ENCODE peak calls at places on chromosome X, in ten cellular contexts. One of them, this sample, is unnamed.

GRCh38 chrX:129549124-129549523 is 9.1 kb downstream of the OCRL start:
- DNase-seq in lung microvascular endothelial cell: no peak
- DNase-seq in central memory CD4-positive, alpha-beta T cell: no peak
- DNase-seq in NCI-H2107: no peak
- DNase-seq in IMR-90: no peak
- DNase-seq in neuronal stem cell: no peak
- DNase-seq in HFFc6: no peak
- DNase-seq in C1 segment of cervical spinal cord: no peak
- DNase-seq in mesendoderm: no peak
- DNase-seq in left kidney: no peak
- DNase-seq in this sample: no peak

GRCh38 chrX:144293229-144293628 is 409.4 kb downstream of the UBE2NL start:
- DNase-seq in mesendoderm: no peak
- DNase-seq in C1 segment of cervical spinal cord: no peak
- DNase-seq in NCI-H2107: no peak
- DNase-seq in lung microvascular endothelial cell: no peak
- DNase-seq in IMR-90: no peak
- DNase-seq in HFFc6: no peak
- DNase-seq in central memory CD4-positive, alpha-beta T cell: no peak
- DNase-seq in neuronal stem cell: no peak
- DNase-seq in left kidney: no peak
- DNase-seq in this sample: no peak

GRCh38 chrX:72540318-72540717 is 32.3 kb downstream of the HDAC8 start:
- DNase-seq in lung microvascular endothelial cell: peak; percentile 34
- DNase-seq in HFFc6: peak; percentile 0
- DNase-seq in C1 segment of cervical spinal cord: no peak
- DNase-seq in neuronal stem cell: no peak
- DNase-seq in central memory CD4-positive, alpha-beta T cell: no peak
- DNase-seq in NCI-H2107: peak; percentile 2
- DNase-seq in IMR-90: peak; percentile 58
- DNase-seq in left kidney: peak; percentile 45
- DNase-seq in mesendoderm: peak; percentile 5
- DNase-seq in this sample: peak; percentile 46

GRCh38 chrX:31547416-31547815 is 475.6 kb upstream of the FTHL17 start:
- DNase-seq in central memory CD4-positive, alpha-beta T cell: no peak
- DNase-seq in neuronal stem cell: no peak
- DNase-seq in HFFc6: no peak
- DNase-seq in left kidney: no peak
- DNase-seq in NCI-H2107: no peak
- DNase-seq in mesendoderm: no peak
- DNase-seq in lung microvascular endothelial cell: no peak
- DNase-seq in C1 segment of cervical spinal cord: no peak
- DNase-seq in IMR-90: no peak
- DNase-seq in this sample: no peak

GRCh38 chrX:54442790-54443189 is 2.6 kb downstream of the TSR2 start:
- DNase-seq in lung microvascular endothelial cell: no peak
- DNase-seq in NCI-H2107: no peak
- DNase-seq in left kidney: no peak
- DNase-seq in mesendoderm: no peak
- DNase-seq in neuronal stem cell: no peak
- DNase-seq in C1 segment of cervical spinal cord: no peak
- DNase-seq in central memory CD4-positive, alpha-beta T cell: no peak
- DNase-seq in IMR-90: no peak
- DNase-seq in HFFc6: no peak
- DNase-seq in this sample: no peak

GRCh38 chrX:18574591-18574990 is 97.3 kb downstream of the RS1 start:
- DNase-seq in NCI-H2107: no peak
- DNase-seq in left kidney: peak; percentile 2
- DNase-seq in HFFc6: peak; percentile 65
- DNase-seq in mesendoderm: no peak
- DNase-seq in C1 segment of cervical spinal cord: no peak
- DNase-seq in central memory CD4-positive, alpha-beta T cell: no peak
- DNase-seq in neuronal stem cell: no peak
- DNase-seq in lung microvascular endothelial cell: peak; percentile 66
- DNase-seq in IMR-90: peak; percentile 81
- DNase-seq in this sample: peak; percentile 72

GRCh38 chrX:12058087-12058486 is 80.2 kb upstream of the FRMPD4 start:
- DNase-seq in neuronal stem cell: no peak
- DNase-seq in lung microvascular endothelial cell: no peak
- DNase-seq in NCI-H2107: no peak
- DNase-seq in HFFc6: no peak
- DNase-seq in IMR-90: no peak
- DNase-seq in left kidney: no peak
- DNase-seq in central memory CD4-positive, alpha-beta T cell: no peak
- DNase-seq in C1 segment of cervical spinal cord: no peak
- DNase-seq in mesendoderm: no peak
- DNase-seq in this sample: no peak

GRCh38 chrX:11629593-11630211 is 36.0 kb downstream of the ARHGAP6 start:
- DNase-seq in left kidney: no peak
- DNase-seq in IMR-90: peak; percentile 51
- DNase-seq in HFFc6: peak; percentile 21
- DNase-seq in NCI-H2107: no peak
- DNase-seq in mesendoderm: peak; percentile 10
- DNase-seq in lung microvascular endothelial cell: no peak
- DNase-seq in central memory CD4-positive, alpha-beta T cell: no peak
- DNase-seq in neuronal stem cell: no peak
- DNase-seq in C1 segment of cervical spinal cord: no peak
- DNase-seq in this sample: peak; percentile 91

GRCh38 chrX:129403974-129404669 is 119.2 kb downstream of the SMARCA1 start:
- DNase-seq in IMR-90: no peak
- DNase-seq in mesendoderm: peak; percentile 58
- DNase-seq in lung microvascular endothelial cell: no peak
- DNase-seq in neuronal stem cell: no peak
- DNase-seq in C1 segment of cervical spinal cord: no peak
- DNase-seq in central memory CD4-positive, alpha-beta T cell: no peak
- DNase-seq in left kidney: peak; percentile 1
- DNase-seq in NCI-H2107: no peak
- DNase-seq in HFFc6: no peak
- DNase-seq in this sample: no peak

GRCh38 chrX:77668391-77669237 is 117.4 kb downstream of the ATRX start:
- DNase-seq in NCI-H2107: no peak
- DNase-seq in lung microvascular endothelial cell: peak; percentile 71
- DNase-seq in IMR-90: peak; percentile 55
- DNase-seq in C1 segment of cervical spinal cord: no peak
- DNase-seq in left kidney: no peak
- DNase-seq in central memory CD4-positive, alpha-beta T cell: no peak
- DNase-seq in mesendoderm: no peak
- DNase-seq in neuronal stem cell: no peak
- DNase-seq in HFFc6: peak; percentile 39
- DNase-seq in this sample: no peak

GRCh38 chrX:14673764-14674163 is 144.4 kb downstream of the GLRA2 start:
- DNase-seq in lung microvascular endothelial cell: peak; percentile 85
- DNase-seq in left kidney: peak; percentile 42
- DNase-seq in IMR-90: peak; percentile 91
- DNase-seq in C1 segment of cervical spinal cord: no peak
- DNase-seq in NCI-H2107: no peak
- DNase-seq in HFFc6: peak; percentile 84
- DNase-seq in mesendoderm: peak; percentile 60
- DNase-seq in neuronal stem cell: no peak
- DNase-seq in central memory CD4-positive, alpha-beta T cell: no peak
- DNase-seq in this sample: no peak

GRCh38 chrX:33969105-33969504 is 163.0 kb downstream of the FAM47A start:
- DNase-seq in neuronal stem cell: no peak
- DNase-seq in mesendoderm: no peak
- DNase-seq in C1 segment of cervical spinal cord: no peak
- DNase-seq in central memory CD4-positive, alpha-beta T cell: no peak
- DNase-seq in IMR-90: no peak
- DNase-seq in left kidney: no peak
- DNase-seq in NCI-H2107: no peak
- DNase-seq in lung microvascular endothelial cell: no peak
- DNase-seq in HFFc6: no peak
- DNase-seq in this sample: no peak

GRCh38 chrX:44675364-44676024 is 132.8 kb upstream of the FUNDC1 start:
- DNase-seq in IMR-90: peak; percentile 91
- DNase-seq in lung microvascular endothelial cell: peak; percentile 47
- DNase-seq in C1 segment of cervical spinal cord: peak; percentile 1
- DNase-seq in NCI-H2107: peak; percentile 1
- DNase-seq in mesendoderm: no peak
- DNase-seq in left kidney: peak; percentile 62
- DNase-seq in HFFc6: peak; percentile 59
- DNase-seq in neuronal stem cell: no peak
- DNase-seq in central memory CD4-positive, alpha-beta T cell: no peak
- DNase-seq in this sample: peak; percentile 92

GRCh38 chrX:10725071-10725470 is 104.7 kb upstream of the MID1 start:
- DNase-seq in IMR-90: peak; percentile 4
- DNase-seq in neuronal stem cell: no peak
- DNase-seq in left kidney: no peak
- DNase-seq in mesendoderm: peak; percentile 28
- DNase-seq in C1 segment of cervical spinal cord: no peak
- DNase-seq in lung microvascular endothelial cell: peak; percentile 16
- DNase-seq in HFFc6: no peak
- DNase-seq in central memory CD4-positive, alpha-beta T cell: no peak
- DNase-seq in NCI-H2107: no peak
- DNase-seq in this sample: no peak

GRCh38 chrX:34401411-34401810 is 255.7 kb downstream of the TMEM47 start:
- DNase-seq in left kidney: no peak
- DNase-seq in HFFc6: peak; percentile 5
- DNase-seq in IMR-90: no peak
- DNase-seq in mesendoderm: no peak
- DNase-seq in NCI-H2107: no peak
- DNase-seq in lung microvascular endothelial cell: no peak
- DNase-seq in C1 segment of cervical spinal cord: no peak
- DNase-seq in neuronal stem cell: no peak
- DNase-seq in central memory CD4-positive, alpha-beta T cell: no peak
- DNase-seq in this sample: no peak

GRCh38 chrX:112961981-112962380 is 121.3 kb upstream of the AMOT start:
- DNase-seq in C1 segment of cervical spinal cord: no peak
- DNase-seq in HFFc6: no peak
- DNase-seq in mesendoderm: peak; percentile 10
- DNase-seq in neuronal stem cell: no peak
- DNase-seq in left kidney: no peak
- DNase-seq in IMR-90: no peak
- DNase-seq in central memory CD4-positive, alpha-beta T cell: no peak
- DNase-seq in lung microvascular endothelial cell: no peak
- DNase-seq in NCI-H2107: no peak
- DNase-seq in this sample: peak; percentile 73

GRCh38 chrX:11557120-11557519 is 108.6 kb downstream of the ARHGAP6 start:
- DNase-seq in C1 segment of cervical spinal cord: no peak
- DNase-seq in neuronal stem cell: no peak
- DNase-seq in HFFc6: peak; percentile 75
- DNase-seq in mesendoderm: no peak
- DNase-seq in central memory CD4-positive, alpha-beta T cell: no peak
- DNase-seq in NCI-H2107: no peak
- DNase-seq in IMR-90: peak; percentile 72
- DNase-seq in lung microvascular endothelial cell: peak; percentile 11
- DNase-seq in left kidney: no peak
- DNase-seq in this sample: no peak

GRCh38 chrX:134158821-134159512 is 78.0 kb upstream of the CCDC160 start:
- DNase-seq in IMR-90: no peak
- DNase-seq in central memory CD4-positive, alpha-beta T cell: no peak
- DNase-seq in mesendoderm: no peak
- DNase-seq in lung microvascular endothelial cell: no peak
- DNase-seq in HFFc6: no peak
- DNase-seq in C1 segment of cervical spinal cord: no peak
- DNase-seq in NCI-H2107: no peak
- DNase-seq in neuronal stem cell: no peak
- DNase-seq in left kidney: no peak
- DNase-seq in this sample: no peak

GRCh38 chrX:132774312-132774711 is 184.1 kb downstream of the HS6ST2 start:
- DNase-seq in HFFc6: no peak
- DNase-seq in lung microvascular endothelial cell: no peak
- DNase-seq in central memory CD4-positive, alpha-beta T cell: no peak
- DNase-seq in C1 segment of cervical spinal cord: no peak
- DNase-seq in IMR-90: no peak
- DNase-seq in neuronal stem cell: no peak
- DNase-seq in NCI-H2107: no peak
- DNase-seq in mesendoderm: no peak
- DNase-seq in left kidney: no peak
- DNase-seq in this sample: no peak

GRCh38 chrX:19579485-19579884 is 64.2 kb upstream of the MAP3K15 start:
- DNase-seq in neuronal stem cell: no peak
- DNase-seq in central memory CD4-positive, alpha-beta T cell: no peak
- DNase-seq in lung microvascular endothelial cell: peak; percentile 56
- DNase-seq in IMR-90: peak; percentile 75
- DNase-seq in mesendoderm: no peak
- DNase-seq in left kidney: no peak
- DNase-seq in NCI-H2107: no peak
- DNase-seq in C1 segment of cervical spinal cord: no peak
- DNase-seq in HFFc6: peak; percentile 55
- DNase-seq in this sample: no peak

GRCh38 chrX:132489256-132490085 is 633 bp upstream of the MBNL3 start:
- DNase-seq in NCI-H2107: peak; percentile 39
- DNase-seq in mesendoderm: peak; percentile 53
- DNase-seq in left kidney: peak; percentile 86
- DNase-seq in C1 segment of cervical spinal cord: peak; percentile 55
- DNase-seq in IMR-90: peak; percentile 2
- DNase-seq in central memory CD4-positive, alpha-beta T cell: peak; percentile 54
- DNase-seq in neuronal stem cell: peak; percentile 11
- DNase-seq in HFFc6: peak; percentile 10
- DNase-seq in lung microvascular endothelial cell: peak; percentile 38
- DNase-seq in this sample: peak; percentile 70

GRCh38 chrX:133776072-133776471 is 209.3 kb downstream of the GPC3 start:
- DNase-seq in central memory CD4-positive, alpha-beta T cell: peak; percentile 17
- DNase-seq in HFFc6: no peak
- DNase-seq in lung microvascular endothelial cell: no peak
- DNase-seq in mesendoderm: peak; percentile 18
- DNase-seq in NCI-H2107: no peak
- DNase-seq in C1 segment of cervical spinal cord: no peak
- DNase-seq in left kidney: no peak
- DNase-seq in IMR-90: no peak
- DNase-seq in neuronal stem cell: no peak
- DNase-seq in this sample: peak; percentile 31

GRCh38 chrX:106898462-106898861 is 4.7 kb downstream of the RIPPLY1 start:
- DNase-seq in central memory CD4-positive, alpha-beta T cell: peak; percentile 29
- DNase-seq in lung microvascular endothelial cell: peak; percentile 63
- DNase-seq in IMR-90: peak; percentile 53
- DNase-seq in C1 segment of cervical spinal cord: no peak
- DNase-seq in NCI-H2107: peak; percentile 16
- DNase-seq in HFFc6: peak; percentile 44
- DNase-seq in neuronal stem cell: peak; percentile 40
- DNase-seq in mesendoderm: peak; percentile 75
- DNase-seq in left kidney: peak; percentile 70
- DNase-seq in this sample: peak; percentile 71

GRCh38 chrX:122582280-122582679 is 601.8 kb upstream of the GRIA3 start:
- DNase-seq in IMR-90: no peak
- DNase-seq in mesendoderm: no peak
- DNase-seq in central memory CD4-positive, alpha-beta T cell: no peak
- DNase-seq in C1 segment of cervical spinal cord: no peak
- DNase-seq in HFFc6: peak; percentile 69
- DNase-seq in lung microvascular endothelial cell: no peak
- DNase-seq in neuronal stem cell: no peak
- DNase-seq in left kidney: no peak
- DNase-seq in NCI-H2107: no peak
- DNase-seq in this sample: no peak

GRCh38 chrX:100995469-100995868 is 26.0 kb downstream of the ARL13A start:
- DNase-seq in HFFc6: peak; percentile 88
- DNase-seq in neuronal stem cell: no peak
- DNase-seq in IMR-90: peak; percentile 93
- DNase-seq in left kidney: no peak
- DNase-seq in lung microvascular endothelial cell: peak; percentile 78
- DNase-seq in central memory CD4-positive, alpha-beta T cell: no peak
- DNase-seq in mesendoderm: no peak
- DNase-seq in NCI-H2107: no peak
- DNase-seq in C1 segment of cervical spinal cord: no peak
- DNase-seq in this sample: no peak

GRCh38 chrX:70455366-70456202 is 10.9 kb downstream of the DLG3 start:
- DNase-seq in NCI-H2107: peak; percentile 12
- DNase-seq in neuronal stem cell: no peak
- DNase-seq in HFFc6: no peak
- DNase-seq in mesendoderm: peak; percentile 72
- DNase-seq in central memory CD4-positive, alpha-beta T cell: no peak
- DNase-seq in IMR-90: no peak
- DNase-seq in C1 segment of cervical spinal cord: no peak
- DNase-seq in lung microvascular endothelial cell: no peak
- DNase-seq in left kidney: peak; percentile 67
- DNase-seq in this sample: no peak

GRCh38 chrX:122094611-122095010 is 1047.2 kb downstream of the GLUD2 start:
- DNase-seq in central memory CD4-positive, alpha-beta T cell: no peak
- DNase-seq in C1 segment of cervical spinal cord: no peak
- DNase-seq in HFFc6: peak; percentile 0
- DNase-seq in neuronal stem cell: no peak
- DNase-seq in mesendoderm: no peak
- DNase-seq in IMR-90: no peak
- DNase-seq in NCI-H2107: no peak
- DNase-seq in lung microvascular endothelial cell: no peak
- DNase-seq in left kidney: no peak
- DNase-seq in this sample: peak; percentile 16

GRCh38 chrX:38985375-38985774 is 184.1 kb downstream of the MID1IP1 start:
- DNase-seq in central memory CD4-positive, alpha-beta T cell: peak; percentile 21
- DNase-seq in C1 segment of cervical spinal cord: no peak
- DNase-seq in NCI-H2107: no peak
- DNase-seq in IMR-90: peak; percentile 11
- DNase-seq in neuronal stem cell: no peak
- DNase-seq in HFFc6: no peak
- DNase-seq in mesendoderm: peak; percentile 37
- DNase-seq in left kidney: no peak
- DNase-seq in lung microvascular endothelial cell: peak; percentile 25
- DNase-seq in this sample: peak; percentile 41

This sample was measured in cardiac muscle cell.